ENCODE peak calls at places on chromosomes 12 and 14, in five cellular contexts. A, U, X, Q and Y are unnamed samples.

GRCh38 chr14:95365401-95365800 is 45.7 kb upstream of the CLMN start:
- DNase-seq in X (no peak), A (no peak), Q (no peak), U (peak), Y (no peak)

GRCh38 chr12:132413931-132414588 is 75.9 kb upstream of the FBRSL1 start:
- DNase-seq in U (no peak), X (no peak), Q (no peak), A (peak), Y (no peak)

GRCh38 chr12:49364989-49365388 is 2.3 kb upstream of the SPATS2 start:
- DNase-seq in Q (no peak), U (no peak), X (no peak), A (no peak), Y (no peak)

GRCh38 chr14:99374964-99375363 is 103.0 kb upstream of the BCL11B start:
- DNase-seq in X (no peak), A (no peak), U (no peak), Q (no peak), Y (no peak)

GRCh38 chr14:29898470-29898869 is 29.2 kb downstream of the PRKD1 start:
- DNase-seq in Q (no peak), U (no peak), A (no peak), X (no peak), Y (no peak)

GRCh38 chr14:73785834-73786631 is 65.6 kb upstream of the PTGR2 start:
- DNase-seq in A (peak), U (peak), X (peak), Q (peak), Y (peak)

GRCh38 chr12:325886-326285 is 63.2 kb downstream of the KDM5A start:
- DNase-seq in A (no peak), X (no peak), Q (no peak), U (no peak), Y (no peak)

GRCh38 chr14:63993992-63994391 is 141.2 kb downstream of the SYNE2 start:
- DNase-seq in U (no peak), Q (no peak), A (no peak), X (no peak), Y (no peak)

GRCh38 chr14:73153272-73153671 is 17.0 kb downstream of the PSEN1 start:
- DNase-seq in U (peak), Q (no peak), X (no peak), A (no peak), Y (no peak)

GRCh38 chr12:106692896-106693295 is 81.6 kb upstream of the RIC8B start:
- DNase-seq in A (no peak), U (no peak), X (no peak), Q (no peak), Y (no peak)

GRCh38 chr14:85310491-85311272 is 219.3 kb upstream of the FLRT2 start:
- DNase-seq in Q (no peak), X (no peak), A (no peak), U (no peak), Y (no peak)

GRCh38 chr14:91307652-91308051 is 63.1 kb upstream of the GPR68 start:
- DNase-seq in U (no peak), X (no peak), Q (no peak), A (no peak), Y (no peak)

GRCh38 chr14:22908601-22909000 is 10.3 kb downstream of the RBM23 start:
- DNase-seq in Q (no peak), A (no peak), X (no peak), U (no peak), Y (no peak)

GRCh38 chr12:104573-105081 is 38.1 kb downstream of the IQSEC3 start:
- DNase-seq in X (no peak), U (no peak), A (peak), Q (no peak), Y (no peak)

GRCh38 chr14:66379116-66379515 is 107.1 kb upstream of the CCDC196 start:
- DNase-seq in U (no peak), Q (no peak), X (peak), A (peak), Y (no peak)

GRCh38 chr14:61034416-61035100 is 53.5 kb downstream of the SLC38A6 start:
- DNase-seq in X (no peak), A (no peak), U (no peak), Q (no peak), Y (no peak)

GRCh38 chr12:16385779-16386646 is 38.6 kb downstream of the MGST1 start:
- DNase-seq in A (peak), Q (peak), U (peak), X (peak), Y (no peak)

GRCh38 chr12:8637244-8637643 is 24.6 kb upstream of the AICDA start:
- DNase-seq in U (no peak), A (no peak), Q (no peak), X (no peak), Y (no peak)

GRCh38 chr12:9787340-9787737 is 26.6 kb upstream of the CD69 start:
- DNase-seq in A (no peak), U (peak), X (no peak), Q (no peak), Y (no peak)

GRCh38 chr12:111715242-111715641 is 29.4 kb downstream of the ACAD10 start:
- DNase-seq in Q (no peak), U (no peak), A (peak), X (peak), Y (no peak)

GRCh38 chr14:66231823-66232222 is 254.3 kb upstream of the CCDC196 start:
- DNase-seq in U (no peak), X (no peak), A (no peak), Q (no peak), Y (no peak)

GRCh38 chr12:92570056-92570753 is 132.6 kb upstream of the PLEKHG7 start:
- DNase-seq in A (no peak), U (peak), Q (peak), X (peak), Y (peak)

GRCh38 chr12:88638956-88639355 is 58.7 kb upstream of the KITLG start:
- DNase-seq in Q (no peak), A (no peak), U (peak), X (no peak), Y (no peak)

GRCh38 chr12:78473136-78473535 is 391.4 kb upstream of the SYT1 start:
- DNase-seq in X (no peak), U (no peak), A (no peak), Q (no peak), Y (no peak)

GRCh38 chr12:99436584-99436983 is 211.0 kb upstream of the GARIN6 start:
- DNase-seq in X (no peak), Q (no peak), A (no peak), U (no peak), Y (no peak)

GRCh38 chr12:108691154-108691994 is 39.9 kb downstream of the CORO1C start:
- DNase-seq in U (peak), A (peak), X (peak), Q (peak), Y (peak)

GRCh38 chr12:75850751-75851462 is 180.7 kb downstream of the PHLDA1 start:
- DNase-seq in X (no peak), A (no peak), U (no peak), Q (peak), Y (no peak)

GRCh38 chr14:105547741-105548169 is 21.4 kb downstream of the TMEM121 start:
- DNase-seq in U (no peak), A (no peak), X (no peak), Q (no peak), Y (no peak)

GRCh38 chr12:105409881-105410471 is 79.5 kb downstream of the C12orf75 start:
- DNase-seq in U (no peak), X (peak), Q (no peak), A (peak), Y (no peak)

GRCh38 chr12:114400925-114401324 is 5.0 kb downstream of the TBX5 start:
- DNase-seq in Q (peak), A (peak), U (peak), X (no peak), Y (no peak)

GRCh38 chr14:23494223-23494622 is 24.7 kb downstream of the NGDN start:
- DNase-seq in Q (peak), U (no peak), A (no peak), X (no peak), Y (no peak)

GRCh38 chr12:94179723-94180122 is 31.3 kb downstream of the PLXNC1 start:
- DNase-seq in U (no peak), Q (no peak), A (no peak), X (no peak), Y (no peak)

GRCh38 chr12:122517877-122518276 is 8.9 kb downstream of the RSRC2 start:
- DNase-seq in U (peak), X (no peak), A (no peak), Q (no peak), Y (no peak)

GRCh38 chr12:53761306-53761705 is 9.5 kb upstream of the CISTR start:
- DNase-seq in U (no peak), Q (no peak), A (no peak), X (no peak), Y (no peak)

GRCh38 chr12:11869901-11870300 is 200.8 kb upstream of the BCL2L14 start:
- DNase-seq in X (no peak), A (no peak), Q (no peak), U (no peak), Y (no peak)

GRCh38 chr12:26187429-26187828 is 7.9 kb upstream of the SSPN start:
- DNase-seq in U (no peak), X (no peak), A (no peak), Q (peak), Y (no peak)

GRCh38 chr12:88650715-88651114 is 70.4 kb upstream of the KITLG start:
- DNase-seq in U (peak), A (no peak), Q (no peak), X (no peak), Y (no peak)

GRCh38 chr14:93892505-93892839 is 34.7 kb upstream of the FAM181A start:
- DNase-seq in A (no peak), U (no peak), X (no peak), Q (no peak), Y (no peak)